ENCODE peak calls at places on chromosomes 11 and 22, in eight cellular contexts. E is H9, O is SK-N-MC, H is endodermal cell, L is astrocyte, J is mesendoderm, F is GM23248, R is fibroblast of lung. I is an unnamed sample.

GRCh38 chr22:38474003-38474607 is 6.2 kb downstream of the KDELR3 start:
- DNase-seq in E (peak; percentile 22), O (no peak), J (no peak), R (no peak), H (peak; percentile 40), L (no peak), F (no peak), I (no peak)

GRCh38 chr11:28738549-28738948 is 630.4 kb downstream of the METTL15 start:
- DNase-seq in E (no peak), J (no peak), O (no peak), F (no peak), R (peak; percentile 76), H (no peak), L (peak; percentile 76), I (no peak)

GRCh38 chr22:50134481-50134880 is 36.0 kb upstream of the PANX2 start:
- DNase-seq in J (no peak), F (no peak), E (no peak), O (no peak), R (no peak), L (no peak), H (no peak), I (no peak)

GRCh38 chr11:77107950-77108349 is 5.3 kb downstream of the OMP start:
- DNase-seq in O (no peak), R (peak; percentile 94), L (peak; percentile 92), J (no peak), H (no peak), E (no peak), F (peak; percentile 94), I (no peak)

GRCh38 chr22:31532060-31532459 is 35.7 kb downstream of the SFI1 start:
- DNase-seq in E (no peak), J (no peak), F (peak; percentile 23), O (no peak), L (peak; percentile 39), H (peak; percentile 13), R (peak; percentile 59), I (no peak)

GRCh38 chr11:44097821-44098220 is 2.3 kb downstream of the EXT2 start:
- DNase-seq in O (no peak), F (peak; percentile 35), R (peak; percentile 30), J (no peak), H (no peak), E (no peak), L (peak; percentile 18), I (no peak)

GRCh38 chr11:73013021-73013420 is 129.1 kb downstream of the FCHSD2 start:
- DNase-seq in O (no peak), R (no peak), J (no peak), E (no peak), F (no peak), L (no peak), H (no peak), I (no peak)

GRCh38 chr11:134712228-134713145 is 300.4 kb upstream of the B3GAT1 start:
- DNase-seq in R (no peak), L (no peak), E (no peak), F (no peak), J (no peak), O (no peak), H (no peak), I (no peak)

GRCh38 chr11:57197762-57198161 is 16.0 kb downstream of the LRRC55 start:
- DNase-seq in J (no peak), O (no peak), R (no peak), E (no peak), F (no peak), H (no peak), L (no peak), I (no peak)
- H3K9ac ChIP-seq in J (no peak overlapping the region), O (no peak overlapping the region), R (no peak overlapping the region), E (no peak overlapping the region), F (no peak overlapping the region), H (no peak overlapping the region), L (no peak overlapping the region), I (no peak overlapping the region)

GRCh38 chr11:120343429-120343828 is 7.2 kb downstream of the ARHGEF12 start:
- DNase-seq in E (no peak), O (no peak), J (no peak), L (no peak), H (no peak), R (no peak), F (no peak), I (no peak)

GRCh38 chr11:120342678-120343077 is 6.5 kb downstream of the ARHGEF12 start:
- DNase-seq in O (no peak), F (no peak), J (no peak), E (no peak), L (no peak), R (no peak), H (no peak), I (no peak)

GRCh38 chr11:120344302-120345004 is 8.2 kb downstream of the ARHGEF12 start:
- DNase-seq in J (no peak), L (peak; percentile 65), R (peak; percentile 72), O (peak; percentile 81), F (peak; percentile 24), E (no peak), H (no peak), I (peak; percentile 75)

GRCh38 chr11:120340529-120340928 is 4.3 kb downstream of the ARHGEF12 start:
- DNase-seq in L (no peak), E (no peak), F (peak; percentile 44), H (no peak), J (no peak), R (no peak), O (no peak), I (no peak)

GRCh38 chr11:120342226-120342625 is 6.0 kb downstream of the ARHGEF12 start:
- DNase-seq in O (no peak), F (no peak), R (no peak), E (no peak), H (no peak), L (no peak), J (no peak), I (no peak)
- H3K9ac ChIP-seq in O (no peak overlapping the region), F (no peak overlapping the region), R (no peak overlapping the region), E (no peak overlapping the region), H (no peak overlapping the region), L (no peak overlapping the region), J (no peak overlapping the region), I (no peak overlapping the region)

DNA sequence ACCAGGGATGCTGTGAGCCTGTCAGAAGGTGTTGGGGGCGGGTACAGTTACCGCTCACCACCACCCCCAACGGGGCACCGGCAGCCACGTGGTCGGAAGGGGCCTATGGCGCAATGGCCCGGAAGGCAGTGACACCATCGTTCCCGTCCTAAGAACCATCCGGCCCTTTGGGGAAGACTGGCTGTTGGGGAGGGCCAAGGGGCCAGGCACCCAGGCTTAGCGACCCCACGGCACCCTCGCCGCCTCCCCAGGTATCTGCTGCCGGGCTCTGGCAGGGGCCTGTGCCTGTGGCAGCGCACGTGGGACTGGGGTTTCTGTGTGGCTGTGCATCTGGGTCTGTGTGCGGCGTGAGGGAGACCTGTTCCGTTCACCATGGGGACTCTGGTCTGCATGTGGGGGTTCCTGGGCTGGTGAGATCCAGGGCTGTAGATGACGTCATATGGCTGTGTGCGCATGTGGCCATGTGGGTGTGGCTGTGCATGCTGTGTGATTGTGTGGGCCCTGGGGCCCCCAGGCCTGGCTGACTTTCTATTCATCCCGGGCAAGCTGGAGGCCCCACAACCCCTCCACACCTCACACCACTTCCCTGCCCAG is 703 bp downstream of the OSM start:
- DNase-seq in O (no peak), H (peak; percentile 67), J (no peak), F (peak; percentile 46), E (no peak), L (no peak), R (no peak), I (peak; percentile 92)
- H3K9ac ChIP-seq in O (no peak overlapping the region), H (no peak overlapping the region), J (no peak overlapping the region), F (no peak overlapping the region), E (no peak overlapping the region), L (no peak overlapping the region), R (no peak overlapping the region), I (peak overlapping the region; percentile 93)

GRCh38 chr11:12909866-12910265 is 99.2 kb upstream of the RASSF10 start:
- DNase-seq in F (no peak), R (no peak), J (no peak), L (no peak), H (no peak), E (no peak), O (no peak), I (no peak)

GRCh38 chr11:12917830-12918229 is 91.3 kb upstream of the RASSF10 start:
- DNase-seq in O (no peak), R (no peak), F (no peak), L (no peak), J (no peak), E (no peak), H (no peak), I (no peak)

GRCh38 chr11:12918667-12919066 is 90.4 kb upstream of the RASSF10 start:
- DNase-seq in J (no peak), O (no peak), L (no peak), F (no peak), E (no peak), H (no peak), R (no peak), I (no peak)

GRCh38 chr11:12915093-12915492 is 94.0 kb upstream of the RASSF10 start:
- DNase-seq in L (no peak), J (no peak), E (no peak), R (no peak), F (no peak), O (no peak), H (no peak), I (no peak)

DNA sequence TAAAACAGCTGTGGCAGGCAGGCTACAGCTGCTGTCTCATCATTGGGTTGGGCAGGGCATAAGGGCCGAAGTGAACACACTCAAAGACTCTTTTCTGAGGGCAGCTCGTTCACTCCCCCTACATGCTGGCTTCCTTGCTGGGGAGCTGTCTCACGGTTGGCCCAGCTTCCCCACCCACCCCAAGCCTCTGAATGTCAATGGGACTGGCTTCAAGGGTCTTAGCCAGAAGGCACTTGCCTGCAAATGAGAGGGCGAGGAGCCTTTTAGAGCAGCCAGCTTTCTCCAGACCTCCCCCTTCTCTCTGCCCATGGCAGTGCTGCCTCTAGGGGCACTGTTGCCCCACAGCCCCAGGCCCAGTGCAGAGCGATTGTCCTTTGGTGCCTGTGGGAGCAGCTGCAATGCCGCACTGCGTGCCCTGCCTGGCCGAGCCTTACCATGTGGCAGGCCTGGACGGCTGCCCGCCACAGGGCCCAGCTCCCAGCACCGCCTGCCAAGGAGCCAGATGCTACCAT is 94.7 kb upstream of the RASSF10 start:
- DNase-seq in L (peak; percentile 18), R (peak; percentile 49), O (no peak), J (peak; percentile 94), F (peak; percentile 86), H (peak; percentile 96), E (peak; percentile 96), I (peak; percentile 39)
- H3K9ac ChIP-seq in L (no peak overlapping the region), R (no peak overlapping the region), O (no peak overlapping the region), J (no peak overlapping the region), F (peak overlapping the region; percentile 56), H (no peak overlapping the region), E (no peak overlapping the region), I (no peak overlapping the region)

DNA sequence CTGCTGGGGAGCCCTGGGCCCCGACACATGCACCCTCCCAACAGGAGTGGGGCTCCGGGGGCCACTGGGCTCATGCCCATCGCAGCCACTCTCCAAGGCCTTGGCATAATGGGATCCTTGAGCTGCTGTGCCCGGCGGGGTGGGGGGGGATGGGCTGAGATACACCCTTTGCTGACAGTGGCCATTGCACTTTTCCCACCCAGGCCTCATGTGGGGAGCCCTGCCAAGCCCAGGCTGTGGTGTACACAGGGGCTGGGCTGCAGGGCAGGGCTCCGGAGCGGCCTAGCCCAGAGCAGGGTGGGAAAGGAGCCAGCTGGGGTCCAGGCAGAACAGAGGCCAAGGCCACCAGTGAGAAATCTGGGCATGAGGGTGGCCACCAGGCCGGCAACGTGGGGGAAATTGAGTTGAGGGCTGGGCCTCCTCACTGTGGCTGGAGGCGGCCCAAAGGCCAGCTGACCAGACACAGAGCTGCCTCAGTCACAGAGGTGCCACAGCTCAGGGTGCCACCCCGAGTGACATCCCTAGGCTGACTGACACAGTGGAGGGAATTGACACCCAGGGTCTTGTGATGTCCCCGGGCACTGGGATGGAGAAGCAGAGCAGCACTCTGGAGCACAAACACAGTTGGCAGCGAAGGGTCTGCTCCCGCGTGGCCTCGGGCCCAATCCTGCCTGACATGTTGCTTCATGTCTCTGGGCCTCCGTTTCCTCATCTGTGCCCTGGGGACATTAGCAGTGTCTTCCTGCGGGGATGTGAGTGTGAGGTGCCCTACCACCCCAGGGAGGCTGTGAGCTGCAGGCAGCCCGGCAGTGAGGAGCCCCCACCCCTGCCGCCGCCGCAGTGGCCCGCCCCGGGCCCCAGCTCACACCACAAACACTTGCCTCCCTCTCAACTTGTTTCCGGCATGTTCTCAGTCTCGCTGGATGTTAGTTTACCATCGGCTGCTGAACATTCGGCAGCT is 30.4 kb downstream of the RTN4R start:
- DNase-seq in O (peak; percentile 30), H (no peak), J (no peak), L (no peak), E (no peak), R (no peak), F (no peak), I (peak; percentile 82)
- H3K9ac ChIP-seq in O (no peak overlapping the region), H (no peak overlapping the region), J (no peak overlapping the region), L (no peak overlapping the region), E (no peak overlapping the region), R (no peak overlapping the region), F (no peak overlapping the region), I (peak overlapping the region; percentile 67)

I was measured in DND-41.